ENCODE peak calls at places on chromosomes 6 and 20, in six cellular contexts. One of them, this sample, is unnamed.

GRCh38 chr6:166494757-166495486 is 91.6 kb downstream of the RAMACL start:
- DNase-seq in MM.1S: no peak
- DNase-seq in ovary: no peak
- DNase-seq in mucosa of descending colon: no peak
- DNase-seq in pancreas: no peak
- DNase-seq in lower lobe of right lung: no peak
- DNase-seq in this sample: no peak

GRCh38 chr6:34457747-34458462 is 8.0 kb upstream of the PACSIN1 start:
- DNase-seq in MM.1S: no peak
- DNase-seq in ovary: no peak
- DNase-seq in mucosa of descending colon: no peak
- DNase-seq in pancreas: no peak
- DNase-seq in lower lobe of right lung: no peak
- DNase-seq in this sample: no peak

GRCh38 chr20:63177785-63178444 is 38.0 kb downstream of the YTHDF1 start:
- DNase-seq in MM.1S: no peak
- DNase-seq in ovary: no peak
- DNase-seq in mucosa of descending colon: no peak
- DNase-seq in pancreas: no peak
- DNase-seq in lower lobe of right lung: no peak
- DNase-seq in this sample: no peak

GRCh38 chr6:126020305-126021050 is 34.1 kb downstream of the TRMT11 start:
- DNase-seq in MM.1S: no peak
- DNase-seq in ovary: no peak
- DNase-seq in mucosa of descending colon: no peak
- DNase-seq in pancreas: no peak
- DNase-seq in lower lobe of right lung: no peak
- DNase-seq in this sample: no peak

GRCh38 chr6:138545621-138545980 is 46.3 kb upstream of the NHSL1 start:
- DNase-seq in MM.1S: no peak
- DNase-seq in ovary: peak; percentile 12
- DNase-seq in mucosa of descending colon: peak; percentile 61
- DNase-seq in pancreas: peak; percentile 47
- DNase-seq in lower lobe of right lung: peak; percentile 75
- DNase-seq in this sample: no peak

GRCh38 chr20:50721881-50722281 is 9.5 kb upstream of the PARD6B start:
- DNase-seq in MM.1S: no peak
- DNase-seq in ovary: no peak
- DNase-seq in mucosa of descending colon: no peak
- DNase-seq in pancreas: no peak
- DNase-seq in lower lobe of right lung: no peak
- DNase-seq in this sample: no peak

GRCh38 chr6:138809677-138810076 is 13.8 kb downstream of the ECT2L start:
- DNase-seq in MM.1S: no peak
- DNase-seq in ovary: no peak
- DNase-seq in mucosa of descending colon: no peak
- DNase-seq in pancreas: no peak
- DNase-seq in lower lobe of right lung: no peak
- DNase-seq in this sample: no peak

GRCh38 chr20:57751411-57751810 is 41.6 kb upstream of the PMEPA1 start:
- DNase-seq in MM.1S: no peak
- DNase-seq in ovary: no peak
- DNase-seq in mucosa of descending colon: no peak
- DNase-seq in pancreas: no peak
- DNase-seq in lower lobe of right lung: no peak
- DNase-seq in this sample: no peak

GRCh38 chr20:20551409-20551808 is 161.0 kb downstream of the RALGAPA2 start:
- DNase-seq in MM.1S: no peak
- DNase-seq in ovary: no peak
- DNase-seq in mucosa of descending colon: no peak
- DNase-seq in pancreas: no peak
- DNase-seq in lower lobe of right lung: no peak
- DNase-seq in this sample: no peak

GRCh38 chr6:19024737-19025136 is 637.6 kb downstream of the RNF144B start:
- DNase-seq in MM.1S: no peak
- DNase-seq in ovary: no peak
- DNase-seq in mucosa of descending colon: no peak
- DNase-seq in pancreas: no peak
- DNase-seq in lower lobe of right lung: no peak
- DNase-seq in this sample: peak; percentile 56

GRCh38 chr6:36318690-36319435 is 17.8 kb downstream of the BNIP5 start:
- DNase-seq in MM.1S: no peak
- DNase-seq in ovary: no peak
- DNase-seq in mucosa of descending colon: no peak
- DNase-seq in pancreas: peak; percentile 50
- DNase-seq in lower lobe of right lung: no peak
- DNase-seq in this sample: no peak

GRCh38 chr6:75727206-75727605 is 21.8 kb upstream of the MYO6 start:
- DNase-seq in MM.1S: peak; percentile 39
- DNase-seq in ovary: no peak
- DNase-seq in mucosa of descending colon: no peak
- DNase-seq in pancreas: no peak
- DNase-seq in lower lobe of right lung: no peak
- DNase-seq in this sample: no peak

GRCh38 chr6:124078169-124078568 is 274.5 kb downstream of the NKAIN2 start:
- DNase-seq in MM.1S: no peak
- DNase-seq in ovary: no peak
- DNase-seq in mucosa of descending colon: no peak
- DNase-seq in pancreas: no peak
- DNase-seq in lower lobe of right lung: no peak
- DNase-seq in this sample: no peak

GRCh38 chr20:23049201-23049932 is at the start of gene THBD:
- DNase-seq in MM.1S: no peak
- DNase-seq in ovary: peak; percentile 33
- DNase-seq in mucosa of descending colon: peak; percentile 78
- DNase-seq in pancreas: no peak
- DNase-seq in lower lobe of right lung: peak; percentile 88
- DNase-seq in this sample: no peak

GRCh38 chr20:45343445-45343866 is 4.8 kb downstream of the SDC4 start:
- DNase-seq in MM.1S: no peak
- DNase-seq in ovary: no peak
- DNase-seq in mucosa of descending colon: peak; percentile 74
- DNase-seq in pancreas: peak; percentile 80
- DNase-seq in lower lobe of right lung: peak; percentile 70
- DNase-seq in this sample: no peak

GRCh38 chr20:10469599-10469998 is 34.5 kb downstream of the SLX4IP start:
- DNase-seq in MM.1S: peak; percentile 51
- DNase-seq in ovary: no peak
- DNase-seq in mucosa of descending colon: no peak
- DNase-seq in pancreas: no peak
- DNase-seq in lower lobe of right lung: no peak
- DNase-seq in this sample: peak; percentile 44

GRCh38 chr6:145069966-145070365 is 665.4 kb downstream of the EPM2A start:
- DNase-seq in MM.1S: no peak
- DNase-seq in ovary: no peak
- DNase-seq in mucosa of descending colon: no peak
- DNase-seq in pancreas: no peak
- DNase-seq in lower lobe of right lung: no peak
- DNase-seq in this sample: no peak

GRCh38 chr6:151136141-151136755 is 103.5 kb upstream of the AKAP12 start:
- DNase-seq in MM.1S: no peak
- DNase-seq in ovary: peak; percentile 43
- DNase-seq in mucosa of descending colon: no peak
- DNase-seq in pancreas: no peak
- DNase-seq in lower lobe of right lung: no peak
- DNase-seq in this sample: no peak

GRCh38 chr6:148440877-148441453 is 98.3 kb downstream of the SASH1 start:
- DNase-seq in MM.1S: no peak
- DNase-seq in ovary: peak; percentile 61
- DNase-seq in mucosa of descending colon: no peak
- DNase-seq in pancreas: peak; percentile 62
- DNase-seq in lower lobe of right lung: peak; percentile 76
- DNase-seq in this sample: no peak

GRCh38 chr6:137903933-137904821 is 37.1 kb downstream of the TNFAIP3 start:
- DNase-seq in MM.1S: no peak
- DNase-seq in ovary: no peak
- DNase-seq in mucosa of descending colon: no peak
- DNase-seq in pancreas: no peak
- DNase-seq in lower lobe of right lung: peak; percentile 24
- DNase-seq in this sample: peak; percentile 58

GRCh38 chr20:51318058-51318960 is 224.2 kb downstream of the NFATC2 start:
- DNase-seq in MM.1S: no peak
- DNase-seq in ovary: no peak
- DNase-seq in mucosa of descending colon: peak; percentile 74
- DNase-seq in pancreas: peak; percentile 63
- DNase-seq in lower lobe of right lung: peak; percentile 58
- DNase-seq in this sample: peak; percentile 60

GRCh38 chr20:3162080-3162611 is 2.5 kb upstream of the FASTKD5 start:
- DNase-seq in MM.1S: no peak
- DNase-seq in ovary: no peak
- DNase-seq in mucosa of descending colon: no peak
- DNase-seq in pancreas: peak; percentile 64
- DNase-seq in lower lobe of right lung: no peak
- DNase-seq in this sample: no peak

GRCh38 chr6:20812776-20813175 is 278.5 kb downstream of the CDKAL1 start:
- DNase-seq in MM.1S: no peak
- DNase-seq in ovary: no peak
- DNase-seq in mucosa of descending colon: no peak
- DNase-seq in pancreas: no peak
- DNase-seq in lower lobe of right lung: no peak
- DNase-seq in this sample: no peak

GRCh38 chr6:44186691-44187025 is 28.0 kb downstream of the CAPN11 start:
- DNase-seq in MM.1S: no peak
- DNase-seq in ovary: no peak
- DNase-seq in mucosa of descending colon: no peak
- DNase-seq in pancreas: no peak
- DNase-seq in lower lobe of right lung: no peak
- DNase-seq in this sample: no peak

This sample was measured in NAMALWA.